ENCODE peak calls at places on chromosomes 4 and X, in nine cellular contexts. One of them, this sample, is unnamed.

GRCh38 chr4:26468283-26468949 is 21.9 kb downstream of the CCKAR start:
- DNase-seq in stimulated activated CD8-positive, alpha-beta memory T cell treated with anti-CD3 and anti-CD28 coated beads, Interleukin-12 subunit alpha, Interleukin-12 subunit beta, amount 100 ng/mL, for 4 hours: no peak
- DNase-seq in psoas muscle: no peak
- DNase-seq in cardiac fibroblast: no peak
- DNase-seq in NCI-H774: no peak
- DNase-seq in renal cortical epithelial cell: no peak
- DNase-seq in right atrium auricular region: no peak
- DNase-seq in stimulated activated CD4-positive, alpha-beta T cell treated with anti-CD3 and anti-CD28 coated beads, Interleukin-1b, Interleukin-23, amount 100 ng/mL, for 24 hours: no peak
- DNase-seq in left lung: no peak
- DNase-seq in this sample: no peak

GRCh38 chrX:90012395-90012794 is 90.7 kb downstream of the TGIF2LX start:
- DNase-seq in stimulated activated CD8-positive, alpha-beta memory T cell treated with anti-CD3 and anti-CD28 coated beads, Interleukin-12 subunit alpha, Interleukin-12 subunit beta, amount 100 ng/mL, for 4 hours: no peak
- DNase-seq in psoas muscle: no peak
- DNase-seq in cardiac fibroblast: no peak
- DNase-seq in NCI-H774: no peak
- DNase-seq in renal cortical epithelial cell: no peak
- DNase-seq in right atrium auricular region: no peak
- DNase-seq in stimulated activated CD4-positive, alpha-beta T cell treated with anti-CD3 and anti-CD28 coated beads, Interleukin-1b, Interleukin-23, amount 100 ng/mL, for 24 hours: no peak
- DNase-seq in left lung: no peak
- DNase-seq in this sample: no peak

GRCh38 chr4:95264843-95265242 is 283.9 kb downstream of the UNC5C start:
- DNase-seq in stimulated activated CD8-positive, alpha-beta memory T cell treated with anti-CD3 and anti-CD28 coated beads, Interleukin-12 subunit alpha, Interleukin-12 subunit beta, amount 100 ng/mL, for 4 hours: no peak
- DNase-seq in psoas muscle: no peak
- DNase-seq in cardiac fibroblast: no peak
- DNase-seq in NCI-H774: no peak
- DNase-seq in renal cortical epithelial cell: no peak
- DNase-seq in right atrium auricular region: no peak
- DNase-seq in stimulated activated CD4-positive, alpha-beta T cell treated with anti-CD3 and anti-CD28 coated beads, Interleukin-1b, Interleukin-23, amount 100 ng/mL, for 24 hours: no peak
- DNase-seq in left lung: no peak
- DNase-seq in this sample: no peak

GRCh38 chr4:957231-957580 is 16.2 kb downstream of the DGKQ start:
- DNase-seq in stimulated activated CD8-positive, alpha-beta memory T cell treated with anti-CD3 and anti-CD28 coated beads, Interleukin-12 subunit alpha, Interleukin-12 subunit beta, amount 100 ng/mL, for 4 hours: no peak
- DNase-seq in psoas muscle: no peak
- DNase-seq in cardiac fibroblast: no peak
- DNase-seq in NCI-H774: no peak
- DNase-seq in renal cortical epithelial cell: no peak
- DNase-seq in right atrium auricular region: no peak
- DNase-seq in stimulated activated CD4-positive, alpha-beta T cell treated with anti-CD3 and anti-CD28 coated beads, Interleukin-1b, Interleukin-23, amount 100 ng/mL, for 24 hours: no peak
- DNase-seq in left lung: peak
- DNase-seq in this sample: no peak

GRCh38 chr4:145937990-145938611 is 522 bp downstream of the ZNF827 start:
- DNase-seq in stimulated activated CD8-positive, alpha-beta memory T cell treated with anti-CD3 and anti-CD28 coated beads, Interleukin-12 subunit alpha, Interleukin-12 subunit beta, amount 100 ng/mL, for 4 hours: peak
- DNase-seq in psoas muscle: no peak
- DNase-seq in cardiac fibroblast: peak
- DNase-seq in NCI-H774: no peak
- DNase-seq in renal cortical epithelial cell: peak
- DNase-seq in right atrium auricular region: no peak
- DNase-seq in stimulated activated CD4-positive, alpha-beta T cell treated with anti-CD3 and anti-CD28 coated beads, Interleukin-1b, Interleukin-23, amount 100 ng/mL, for 24 hours: peak
- DNase-seq in left lung: no peak
- DNase-seq in this sample: peak

GRCh38 chr4:56981795-56982201 is 3.1 kb downstream of the POLR2B start:
- DNase-seq in stimulated activated CD8-positive, alpha-beta memory T cell treated with anti-CD3 and anti-CD28 coated beads, Interleukin-12 subunit alpha, Interleukin-12 subunit beta, amount 100 ng/mL, for 4 hours: no peak
- DNase-seq in psoas muscle: no peak
- DNase-seq in cardiac fibroblast: peak
- DNase-seq in NCI-H774: no peak
- DNase-seq in renal cortical epithelial cell: peak
- DNase-seq in right atrium auricular region: no peak
- DNase-seq in stimulated activated CD4-positive, alpha-beta T cell treated with anti-CD3 and anti-CD28 coated beads, Interleukin-1b, Interleukin-23, amount 100 ng/mL, for 24 hours: no peak
- DNase-seq in left lung: no peak
- DNase-seq in this sample: no peak

GRCh38 chrX:72305286-72306084 is at the start of gene CITED1:
- DNase-seq in stimulated activated CD8-positive, alpha-beta memory T cell treated with anti-CD3 and anti-CD28 coated beads, Interleukin-12 subunit alpha, Interleukin-12 subunit beta, amount 100 ng/mL, for 4 hours: no peak
- DNase-seq in psoas muscle: no peak
- DNase-seq in cardiac fibroblast: no peak
- DNase-seq in NCI-H774: no peak
- DNase-seq in renal cortical epithelial cell: no peak
- DNase-seq in right atrium auricular region: no peak
- DNase-seq in stimulated activated CD4-positive, alpha-beta T cell treated with anti-CD3 and anti-CD28 coated beads, Interleukin-1b, Interleukin-23, amount 100 ng/mL, for 24 hours: no peak
- DNase-seq in left lung: no peak
- DNase-seq in this sample: peak

GRCh38 chrX:129845616-129846190 is 2.0 kb upstream of the ZDHHC9 start:
- DNase-seq in stimulated activated CD8-positive, alpha-beta memory T cell treated with anti-CD3 and anti-CD28 coated beads, Interleukin-12 subunit alpha, Interleukin-12 subunit beta, amount 100 ng/mL, for 4 hours: no peak
- DNase-seq in psoas muscle: no peak
- DNase-seq in cardiac fibroblast: no peak
- DNase-seq in NCI-H774: no peak
- DNase-seq in renal cortical epithelial cell: no peak
- DNase-seq in right atrium auricular region: no peak
- DNase-seq in stimulated activated CD4-positive, alpha-beta T cell treated with anti-CD3 and anti-CD28 coated beads, Interleukin-1b, Interleukin-23, amount 100 ng/mL, for 24 hours: no peak
- DNase-seq in left lung: no peak
- DNase-seq in this sample: no peak

GRCh38 chr4:87005690-87006461 is 71.1 kb downstream of the AFF1 start:
- DNase-seq in stimulated activated CD8-positive, alpha-beta memory T cell treated with anti-CD3 and anti-CD28 coated beads, Interleukin-12 subunit alpha, Interleukin-12 subunit beta, amount 100 ng/mL, for 4 hours: no peak
- DNase-seq in psoas muscle: peak
- DNase-seq in cardiac fibroblast: no peak
- DNase-seq in NCI-H774: no peak
- DNase-seq in renal cortical epithelial cell: peak
- DNase-seq in right atrium auricular region: no peak
- DNase-seq in stimulated activated CD4-positive, alpha-beta T cell treated with anti-CD3 and anti-CD28 coated beads, Interleukin-1b, Interleukin-23, amount 100 ng/mL, for 24 hours: peak
- DNase-seq in left lung: no peak
- DNase-seq in this sample: no peak

GRCh38 chr4:157837071-157837470 is 335.8 kb downstream of the GASK1B start:
- DNase-seq in stimulated activated CD8-positive, alpha-beta memory T cell treated with anti-CD3 and anti-CD28 coated beads, Interleukin-12 subunit alpha, Interleukin-12 subunit beta, amount 100 ng/mL, for 4 hours: no peak
- DNase-seq in psoas muscle: no peak
- DNase-seq in cardiac fibroblast: no peak
- DNase-seq in NCI-H774: no peak
- DNase-seq in renal cortical epithelial cell: no peak
- DNase-seq in right atrium auricular region: no peak
- DNase-seq in stimulated activated CD4-positive, alpha-beta T cell treated with anti-CD3 and anti-CD28 coated beads, Interleukin-1b, Interleukin-23, amount 100 ng/mL, for 24 hours: no peak
- DNase-seq in left lung: no peak
- DNase-seq in this sample: no peak

GRCh38 chr4:90207887-90208454 is 80.8 kb downstream of the CCSER1 start:
- DNase-seq in stimulated activated CD8-positive, alpha-beta memory T cell treated with anti-CD3 and anti-CD28 coated beads, Interleukin-12 subunit alpha, Interleukin-12 subunit beta, amount 100 ng/mL, for 4 hours: no peak
- DNase-seq in psoas muscle: no peak
- DNase-seq in cardiac fibroblast: no peak
- DNase-seq in NCI-H774: no peak
- DNase-seq in renal cortical epithelial cell: no peak
- DNase-seq in right atrium auricular region: no peak
- DNase-seq in stimulated activated CD4-positive, alpha-beta T cell treated with anti-CD3 and anti-CD28 coated beads, Interleukin-1b, Interleukin-23, amount 100 ng/mL, for 24 hours: no peak
- DNase-seq in left lung: no peak
- DNase-seq in this sample: no peak

GRCh38 chr4:8086751-8087445 is 71.7 kb downstream of the ABLIM2 start:
- DNase-seq in stimulated activated CD8-positive, alpha-beta memory T cell treated with anti-CD3 and anti-CD28 coated beads, Interleukin-12 subunit alpha, Interleukin-12 subunit beta, amount 100 ng/mL, for 4 hours: no peak
- DNase-seq in psoas muscle: peak
- DNase-seq in cardiac fibroblast: no peak
- DNase-seq in NCI-H774: no peak
- DNase-seq in renal cortical epithelial cell: no peak
- DNase-seq in right atrium auricular region: no peak
- DNase-seq in stimulated activated CD4-positive, alpha-beta T cell treated with anti-CD3 and anti-CD28 coated beads, Interleukin-1b, Interleukin-23, amount 100 ng/mL, for 24 hours: no peak
- DNase-seq in left lung: no peak
- DNase-seq in this sample: no peak

GRCh38 chrX:6026484-6026883 is 202.2 kb downstream of the NLGN4X start:
- DNase-seq in stimulated activated CD8-positive, alpha-beta memory T cell treated with anti-CD3 and anti-CD28 coated beads, Interleukin-12 subunit alpha, Interleukin-12 subunit beta, amount 100 ng/mL, for 4 hours: no peak
- DNase-seq in psoas muscle: no peak
- DNase-seq in cardiac fibroblast: no peak
- DNase-seq in NCI-H774: no peak
- DNase-seq in renal cortical epithelial cell: no peak
- DNase-seq in right atrium auricular region: no peak
- DNase-seq in stimulated activated CD4-positive, alpha-beta T cell treated with anti-CD3 and anti-CD28 coated beads, Interleukin-1b, Interleukin-23, amount 100 ng/mL, for 24 hours: no peak
- DNase-seq in left lung: no peak
- DNase-seq in this sample: no peak

GRCh38 chr4:153113838-153114105 is 90.5 kb upstream of the TRIM2 start:
- DNase-seq in stimulated activated CD8-positive, alpha-beta memory T cell treated with anti-CD3 and anti-CD28 coated beads, Interleukin-12 subunit alpha, Interleukin-12 subunit beta, amount 100 ng/mL, for 4 hours: no peak
- DNase-seq in psoas muscle: no peak
- DNase-seq in cardiac fibroblast: no peak
- DNase-seq in NCI-H774: no peak
- DNase-seq in renal cortical epithelial cell: no peak
- DNase-seq in right atrium auricular region: peak
- DNase-seq in stimulated activated CD4-positive, alpha-beta T cell treated with anti-CD3 and anti-CD28 coated beads, Interleukin-1b, Interleukin-23, amount 100 ng/mL, for 24 hours: no peak
- DNase-seq in left lung: no peak
- DNase-seq in this sample: no peak

GRCh38 chr4:158863296-158863695 is 94.5 kb downstream of the FNIP2 start:
- DNase-seq in stimulated activated CD8-positive, alpha-beta memory T cell treated with anti-CD3 and anti-CD28 coated beads, Interleukin-12 subunit alpha, Interleukin-12 subunit beta, amount 100 ng/mL, for 4 hours: no peak
- DNase-seq in psoas muscle: no peak
- DNase-seq in cardiac fibroblast: no peak
- DNase-seq in NCI-H774: no peak
- DNase-seq in renal cortical epithelial cell: no peak
- DNase-seq in right atrium auricular region: no peak
- DNase-seq in stimulated activated CD4-positive, alpha-beta T cell treated with anti-CD3 and anti-CD28 coated beads, Interleukin-1b, Interleukin-23, amount 100 ng/mL, for 24 hours: no peak
- DNase-seq in left lung: no peak
- DNase-seq in this sample: no peak

GRCh38 chr4:123299212-123299651 is 97.4 kb upstream of the SPRY1 start:
- DNase-seq in stimulated activated CD8-positive, alpha-beta memory T cell treated with anti-CD3 and anti-CD28 coated beads, Interleukin-12 subunit alpha, Interleukin-12 subunit beta, amount 100 ng/mL, for 4 hours: no peak
- DNase-seq in psoas muscle: no peak
- DNase-seq in cardiac fibroblast: peak
- DNase-seq in NCI-H774: no peak
- DNase-seq in renal cortical epithelial cell: peak
- DNase-seq in right atrium auricular region: no peak
- DNase-seq in stimulated activated CD4-positive, alpha-beta T cell treated with anti-CD3 and anti-CD28 coated beads, Interleukin-1b, Interleukin-23, amount 100 ng/mL, for 24 hours: no peak
- DNase-seq in left lung: no peak
- DNase-seq in this sample: no peak

GRCh38 chr4:38815879-38816782 is 11.5 kb upstream of the TLR1 start:
- DNase-seq in stimulated activated CD8-positive, alpha-beta memory T cell treated with anti-CD3 and anti-CD28 coated beads, Interleukin-12 subunit alpha, Interleukin-12 subunit beta, amount 100 ng/mL, for 4 hours: no peak
- DNase-seq in psoas muscle: no peak
- DNase-seq in cardiac fibroblast: no peak
- DNase-seq in NCI-H774: no peak
- DNase-seq in renal cortical epithelial cell: no peak
- DNase-seq in right atrium auricular region: no peak
- DNase-seq in stimulated activated CD4-positive, alpha-beta T cell treated with anti-CD3 and anti-CD28 coated beads, Interleukin-1b, Interleukin-23, amount 100 ng/mL, for 24 hours: no peak
- DNase-seq in left lung: no peak
- DNase-seq in this sample: no peak

GRCh38 chrX:12441376-12442128 is 303.3 kb downstream of the FRMPD4 start:
- DNase-seq in stimulated activated CD8-positive, alpha-beta memory T cell treated with anti-CD3 and anti-CD28 coated beads, Interleukin-12 subunit alpha, Interleukin-12 subunit beta, amount 100 ng/mL, for 4 hours: no peak
- DNase-seq in psoas muscle: no peak
- DNase-seq in cardiac fibroblast: peak
- DNase-seq in NCI-H774: no peak
- DNase-seq in renal cortical epithelial cell: peak
- DNase-seq in right atrium auricular region: no peak
- DNase-seq in stimulated activated CD4-positive, alpha-beta T cell treated with anti-CD3 and anti-CD28 coated beads, Interleukin-1b, Interleukin-23, amount 100 ng/mL, for 24 hours: no peak
- DNase-seq in left lung: no peak
- DNase-seq in this sample: no peak

GRCh38 chrX:40391662-40392061 is 189.1 kb upstream of the ATP6AP2 start:
- DNase-seq in stimulated activated CD8-positive, alpha-beta memory T cell treated with anti-CD3 and anti-CD28 coated beads, Interleukin-12 subunit alpha, Interleukin-12 subunit beta, amount 100 ng/mL, for 4 hours: no peak
- DNase-seq in psoas muscle: no peak
- DNase-seq in cardiac fibroblast: no peak
- DNase-seq in NCI-H774: no peak
- DNase-seq in renal cortical epithelial cell: no peak
- DNase-seq in right atrium auricular region: no peak
- DNase-seq in stimulated activated CD4-positive, alpha-beta T cell treated with anti-CD3 and anti-CD28 coated beads, Interleukin-1b, Interleukin-23, amount 100 ng/mL, for 24 hours: no peak
- DNase-seq in left lung: no peak
- DNase-seq in this sample: no peak

GRCh38 chr4:55447826-55448225 is 52.1 kb downstream of the TMEM165 start:
- DNase-seq in stimulated activated CD8-positive, alpha-beta memory T cell treated with anti-CD3 and anti-CD28 coated beads, Interleukin-12 subunit alpha, Interleukin-12 subunit beta, amount 100 ng/mL, for 4 hours: no peak
- DNase-seq in psoas muscle: no peak
- DNase-seq in cardiac fibroblast: peak
- DNase-seq in NCI-H774: no peak
- DNase-seq in renal cortical epithelial cell: peak
- DNase-seq in right atrium auricular region: no peak
- DNase-seq in stimulated activated CD4-positive, alpha-beta T cell treated with anti-CD3 and anti-CD28 coated beads, Interleukin-1b, Interleukin-23, amount 100 ng/mL, for 24 hours: no peak
- DNase-seq in left lung: no peak
- DNase-seq in this sample: no peak

GRCh38 chr4:142307857-142308256 is 538.2 kb downstream of the INPP4B start:
- DNase-seq in stimulated activated CD8-positive, alpha-beta memory T cell treated with anti-CD3 and anti-CD28 coated beads, Interleukin-12 subunit alpha, Interleukin-12 subunit beta, amount 100 ng/mL, for 4 hours: no peak
- DNase-seq in psoas muscle: no peak
- DNase-seq in cardiac fibroblast: no peak
- DNase-seq in NCI-H774: no peak
- DNase-seq in renal cortical epithelial cell: peak
- DNase-seq in right atrium auricular region: no peak
- DNase-seq in stimulated activated CD4-positive, alpha-beta T cell treated with anti-CD3 and anti-CD28 coated beads, Interleukin-1b, Interleukin-23, amount 100 ng/mL, for 24 hours: no peak
- DNase-seq in left lung: no peak
- DNase-seq in this sample: no peak

This sample was measured in activated B cell treated with CpG ODN at 0.5 μM for 24 hours.